ENCODE peak calls at places on chromosomes 3 and 15, in seven cellular contexts. L, H, A, J, R, X and B are unnamed samples.

GRCh38 chr3:147392083-147392916 is 14.0 kb downstream of the ZIC4 start:
- DNase-seq in L (no peak), H (no peak), A (no peak), J (peak; percentile 56), R (no peak), X (no peak), B (no peak)

GRCh38 chr3:185257334-185257733 is 3.5 kb upstream of the EHHADH start:
- DNase-seq in L (no peak), H (no peak), A (no peak), J (no peak), R (no peak), X (no peak), B (no peak)

GRCh38 chr3:159882784-159883779 is 105.6 kb upstream of the IL12A start:
- DNase-seq in L (peak; percentile 84), H (no peak), A (no peak), J (no peak), R (no peak), X (no peak), B (no peak)

GRCh38 chr15:70152070-70152480 is 54.4 kb upstream of the TLE3 start:
- DNase-seq in L (peak; percentile 33), H (peak; percentile 55), A (no peak), J (peak; percentile 76), R (no peak), X (no peak), B (peak; percentile 60)

GRCh38 chr15:66498501-66499386 is 1.2 kb upstream of the SNAPC5 start:
- DNase-seq in L (peak; percentile 34), H (no peak), A (no peak), J (no peak), R (peak; percentile 68), X (no peak), B (no peak)

GRCh38 chr3:66253790-66254620 is 33.2 kb downstream of the SLC25A26 start:
- DNase-seq in L (peak; percentile 52), H (no peak), A (no peak), J (no peak), R (peak; percentile 46), X (no peak), B (peak; percentile 26)

GRCh38 chr15:68620721-68621528 is 42.1 kb downstream of the CORO2B start:
- DNase-seq in L (peak; percentile 8), H (no peak), A (no peak), J (peak; percentile 96), R (no peak), X (no peak), B (no peak)

GRCh38 chr15:78949461-78949860 is 4.6 kb upstream of the CTSH start:
- DNase-seq in L (no peak), H (peak; percentile 54), A (no peak), J (no peak), R (no peak), X (no peak), B (peak; percentile 81)

GRCh38 chr15:22902578-22902977 is 64.1 kb downstream of the NIPA2 start:
- DNase-seq in L (no peak), H (no peak), A (no peak), J (no peak), R (no peak), X (no peak), B (no peak)

GRCh38 chr3:51337666-51338065 is 47.4 kb upstream of the MANF start:
- DNase-seq in L (no peak), H (no peak), A (no peak), J (no peak), R (no peak), X (no peak), B (no peak)

GRCh38 chr3:42023380-42023779 is 61.5 kb upstream of the ULK4 start:
- DNase-seq in L (no peak), H (no peak), A (no peak), J (no peak), R (no peak), X (peak; percentile 39), B (no peak)

GRCh38 chr3:133662256-133662773 is 574 bp upstream of the TOPBP1 start:
- DNase-seq in L (peak; percentile 41), H (no peak), A (no peak), J (no peak), R (no peak), X (peak; percentile 18), B (no peak)

GRCh38 chr15:25136119-25136518 is 181.3 kb downstream of the SNRPN start:
- DNase-seq in L (no peak), H (no peak), A (no peak), J (no peak), R (no peak), X (no peak), B (no peak)

GRCh38 chr3:50320853-50321145 is 1.7 kb downstream of the HYAL2 start:
- DNase-seq in L (no peak), H (no peak), A (no peak), J (no peak), R (no peak), X (no peak), B (no peak)

GRCh38 chr3:177257625-177258024 is 60.3 kb upstream of the TBL1XR1 start:
- DNase-seq in L (no peak), H (no peak), A (no peak), J (no peak), R (no peak), X (no peak), B (no peak)

GRCh38 chr15:56077071-56077470 is 83.7 kb upstream of the NEDD4 start:
- DNase-seq in L (no peak), H (no peak), A (no peak), J (no peak), R (no peak), X (no peak), B (no peak)

GRCh38 chr3:134034005-134034785 is 4.5 kb upstream of the SLCO2A1 start:
- DNase-seq in L (peak; percentile 22), H (no peak), A (no peak), J (peak; percentile 11), R (no peak), X (no peak), B (no peak)